ENCODE peak calls at places on chromosome X, in eight cellular contexts. One of them, this sample, is unnamed.

GRCh38 chrX:29671426-29671825 is 543.9 kb upstream of the MAGEB2 start:
- DNase-seq in left cardiac atrium: no peak
- DNase-seq in fibroblast of gingiva: peak
- DNase-seq in stimulated activated CD4-positive, alpha-beta T cell treated with anti-CD3 and anti-CD28 coated beads, Interleukin-4, amount 100 ng/mL, for 48 hours: no peak
- DNase-seq in COR-L47: no peak
- DNase-seq in NCI-H1105 treated with DMSO at 0.1 percent for 48 hours: no peak
- DNase-seq in cardiac fibroblast: no peak
- DNase-seq in islet precursor cell: no peak
- DNase-seq in this sample: peak

GRCh38 chrX:107678957-107679740 is 50.8 kb downstream of the PRPS1 start:
- DNase-seq in cardiac fibroblast: peak
- DNase-seq in fibroblast of gingiva: peak
- DNase-seq in COR-L47: no peak
- DNase-seq in stimulated activated CD4-positive, alpha-beta T cell treated with anti-CD3 and anti-CD28 coated beads, Interleukin-4, amount 100 ng/mL, for 48 hours: peak
- DNase-seq in islet precursor cell: no peak
- DNase-seq in NCI-H1105 treated with DMSO at 0.1 percent for 48 hours: no peak
- DNase-seq in left cardiac atrium: peak
- DNase-seq in this sample: peak

GRCh38 chrX:12206413-12206812 is 68.1 kb downstream of the FRMPD4 start:
- DNase-seq in left cardiac atrium: no peak
- DNase-seq in islet precursor cell: no peak
- DNase-seq in NCI-H1105 treated with DMSO at 0.1 percent for 48 hours: no peak
- DNase-seq in cardiac fibroblast: no peak
- DNase-seq in COR-L47: no peak
- DNase-seq in fibroblast of gingiva: no peak
- DNase-seq in stimulated activated CD4-positive, alpha-beta T cell treated with anti-CD3 and anti-CD28 coated beads, Interleukin-4, amount 100 ng/mL, for 48 hours: no peak
- DNase-seq in this sample: no peak

GRCh38 chrX:43166874-43167273 is 388.9 kb upstream of the PPP1R2C start:
- DNase-seq in islet precursor cell: no peak
- DNase-seq in COR-L47: no peak
- DNase-seq in left cardiac atrium: no peak
- DNase-seq in fibroblast of gingiva: no peak
- DNase-seq in stimulated activated CD4-positive, alpha-beta T cell treated with anti-CD3 and anti-CD28 coated beads, Interleukin-4, amount 100 ng/mL, for 48 hours: no peak
- DNase-seq in NCI-H1105 treated with DMSO at 0.1 percent for 48 hours: peak
- DNase-seq in cardiac fibroblast: no peak
- DNase-seq in this sample: no peak

GRCh38 chrX:76617020-76617419 is 189.5 kb downstream of the MAGEE1 start:
- DNase-seq in left cardiac atrium: no peak
- DNase-seq in stimulated activated CD4-positive, alpha-beta T cell treated with anti-CD3 and anti-CD28 coated beads, Interleukin-4, amount 100 ng/mL, for 48 hours: no peak
- DNase-seq in islet precursor cell: no peak
- DNase-seq in fibroblast of gingiva: no peak
- DNase-seq in COR-L47: no peak
- DNase-seq in NCI-H1105 treated with DMSO at 0.1 percent for 48 hours: no peak
- DNase-seq in cardiac fibroblast: no peak
- DNase-seq in this sample: no peak

GRCh38 chrX:109840585-109840984 is 107.5 kb upstream of the ACSL4 start:
- DNase-seq in stimulated activated CD4-positive, alpha-beta T cell treated with anti-CD3 and anti-CD28 coated beads, Interleukin-4, amount 100 ng/mL, for 48 hours: no peak
- DNase-seq in NCI-H1105 treated with DMSO at 0.1 percent for 48 hours: no peak
- DNase-seq in COR-L47: no peak
- DNase-seq in islet precursor cell: peak
- DNase-seq in left cardiac atrium: peak
- DNase-seq in fibroblast of gingiva: peak
- DNase-seq in cardiac fibroblast: peak
- DNase-seq in this sample: peak

GRCh38 chrX:136055651-136056221 is 70.5 kb downstream of the SLC9A6 start:
- DNase-seq in fibroblast of gingiva: peak
- DNase-seq in stimulated activated CD4-positive, alpha-beta T cell treated with anti-CD3 and anti-CD28 coated beads, Interleukin-4, amount 100 ng/mL, for 48 hours: no peak
- DNase-seq in islet precursor cell: no peak
- DNase-seq in COR-L47: no peak
- DNase-seq in NCI-H1105 treated with DMSO at 0.1 percent for 48 hours: no peak
- DNase-seq in left cardiac atrium: peak
- DNase-seq in cardiac fibroblast: peak
- DNase-seq in this sample: peak

GRCh38 chrX:39242187-39242586 is 440.9 kb downstream of the MID1IP1 start:
- DNase-seq in NCI-H1105 treated with DMSO at 0.1 percent for 48 hours: peak
- DNase-seq in stimulated activated CD4-positive, alpha-beta T cell treated with anti-CD3 and anti-CD28 coated beads, Interleukin-4, amount 100 ng/mL, for 48 hours: no peak
- DNase-seq in COR-L47: peak
- DNase-seq in left cardiac atrium: no peak
- DNase-seq in fibroblast of gingiva: no peak
- DNase-seq in islet precursor cell: peak
- DNase-seq in cardiac fibroblast: peak
- DNase-seq in this sample: peak

GRCh38 chrX:54181196-54181953 is 1.7 kb downstream of the FAM120C start:
- DNase-seq in COR-L47: no peak
- DNase-seq in left cardiac atrium: no peak
- DNase-seq in NCI-H1105 treated with DMSO at 0.1 percent for 48 hours: no peak
- DNase-seq in cardiac fibroblast: peak
- DNase-seq in fibroblast of gingiva: peak
- DNase-seq in islet precursor cell: no peak
- DNase-seq in stimulated activated CD4-positive, alpha-beta T cell treated with anti-CD3 and anti-CD28 coated beads, Interleukin-4, amount 100 ng/mL, for 48 hours: no peak
- DNase-seq in this sample: no peak

GRCh38 chrX:136121788-136122187 is 25.5 kb upstream of the FHL1 start:
- DNase-seq in fibroblast of gingiva: peak
- DNase-seq in stimulated activated CD4-positive, alpha-beta T cell treated with anti-CD3 and anti-CD28 coated beads, Interleukin-4, amount 100 ng/mL, for 48 hours: no peak
- DNase-seq in COR-L47: no peak
- DNase-seq in islet precursor cell: no peak
- DNase-seq in left cardiac atrium: no peak
- DNase-seq in cardiac fibroblast: peak
- DNase-seq in NCI-H1105 treated with DMSO at 0.1 percent for 48 hours: no peak
- DNase-seq in this sample: no peak

GRCh38 chrX:136639506-136640176 is 8.3 kb upstream of the CD40LG start:
- DNase-seq in COR-L47: no peak
- DNase-seq in islet precursor cell: no peak
- DNase-seq in fibroblast of gingiva: peak
- DNase-seq in NCI-H1105 treated with DMSO at 0.1 percent for 48 hours: no peak
- DNase-seq in stimulated activated CD4-positive, alpha-beta T cell treated with anti-CD3 and anti-CD28 coated beads, Interleukin-4, amount 100 ng/mL, for 48 hours: no peak
- DNase-seq in cardiac fibroblast: peak
- DNase-seq in left cardiac atrium: no peak
- DNase-seq in this sample: peak

GRCh38 chrX:36087366-36087765 is 167.8 kb downstream of the CFAP47 start:
- DNase-seq in NCI-H1105 treated with DMSO at 0.1 percent for 48 hours: no peak
- DNase-seq in left cardiac atrium: no peak
- DNase-seq in cardiac fibroblast: no peak
- DNase-seq in fibroblast of gingiva: no peak
- DNase-seq in islet precursor cell: no peak
- DNase-seq in COR-L47: no peak
- DNase-seq in stimulated activated CD4-positive, alpha-beta T cell treated with anti-CD3 and anti-CD28 coated beads, Interleukin-4, amount 100 ng/mL, for 48 hours: no peak
- DNase-seq in this sample: no peak

GRCh38 chrX:16671005-16671404 is 21.0 kb downstream of the S100G start:
- DNase-seq in COR-L47: no peak
- DNase-seq in islet precursor cell: no peak
- DNase-seq in left cardiac atrium: no peak
- DNase-seq in cardiac fibroblast: peak
- DNase-seq in NCI-H1105 treated with DMSO at 0.1 percent for 48 hours: peak
- DNase-seq in stimulated activated CD4-positive, alpha-beta T cell treated with anti-CD3 and anti-CD28 coated beads, Interleukin-4, amount 100 ng/mL, for 48 hours: no peak
- DNase-seq in fibroblast of gingiva: peak
- DNase-seq in this sample: peak

This sample was measured in foreskin fibroblast.